ENCODE peak calls at places on chromosomes 7 and 10, in five cellular contexts. I is astrocyte of the cerebellum, E is heart right ventricle, Q is brain microvascular endothelial cell, O is uterus. F is an unnamed sample.
A peak's percentile ranks its signal among the peaks of the same experiment; 100 is the strongest.

GRCh38 chr7:23380556-23380955 is 81.4 kb downstream of the MALSU1 start:
- DNase-seq in I (no peak), E (no peak), Q (no peak), O (no peak), F (no peak)

GRCh38 chr7:151272410-151272809 is 23.9 kb upstream of the SMARCD3 start:
- DNase-seq in I (no peak), E (no peak), Q (no peak), O (peak; percentile 29), F (no peak)

GRCh38 chr10:89837173-89838001 is 136.0 kb downstream of the KIF20B start:
- DNase-seq in I (no peak), E (peak; percentile 27), Q (no peak), O (peak; percentile 14), F (peak; percentile 42)

GRCh38 chr10:110845756-110846620 is 25.7 kb upstream of the PDCD4 start:
- DNase-seq in I (no peak), E (no peak), Q (no peak), O (no peak), F (peak; percentile 96)

GRCh38 chr7:2805213-2806003 is 38.7 kb downstream of the GNA12 start:
- DNase-seq in I (no peak), E (peak; percentile 62), Q (no peak), O (no peak), F (no peak)

GRCh38 chr10:122029503-122030199 is 40.7 kb downstream of the TACC2 start:
- DNase-seq in I (no peak), E (peak; percentile 30), Q (no peak), O (no peak), F (no peak)

GRCh38 chr10:43383204-43383971 is 12.0 kb downstream of the FXYD4 start:
- DNase-seq in I (no peak), E (no peak), Q (no peak), O (no peak), F (no peak)

GRCh38 chr7:30815016-30815854 is 44.0 kb downstream of the MINDY4 start:
- DNase-seq in I (no peak), E (peak; percentile 25), Q (no peak), O (peak; percentile 45), F (no peak)

GRCh38 chr7:80740778-80741545 is 102.5 kb downstream of the CD36 start:
- DNase-seq in I (peak; percentile 57), E (no peak), Q (peak; percentile 16), O (no peak), F (no peak)

GRCh38 chr7:47968852-47969774 is 10.3 kb downstream of the HUS1 start:
- DNase-seq in I (peak; percentile 73), E (peak; percentile 64), Q (peak; percentile 71), O (peak; percentile 25), F (peak; percentile 53)

GRCh38 chr10:10490187-10490980 is 527.3 kb upstream of the CELF2 start:
- DNase-seq in I (no peak), E (no peak), Q (no peak), O (no peak), F (no peak)

GRCh38 chr10:52883996-52884871 is 111.7 kb upstream of the MBL2 start:
- DNase-seq in I (peak; percentile 57), E (no peak), Q (peak; percentile 71), O (no peak), F (peak; percentile 32)

GRCh38 chr7:151276651-151277590 is 28.4 kb upstream of the SMARCD3 start:
- DNase-seq in I (peak; percentile 4), E (peak; percentile 51), Q (peak; percentile 37), O (peak; percentile 70), F (peak; percentile 54)

GRCh38 chr7:23120106-23120505 is 14.5 kb downstream of the KLHL7 start:
- DNase-seq in I (no peak), E (no peak), Q (no peak), O (no peak), F (no peak)

GRCh38 chr7:142440219-142441073 is 182.6 kb upstream of the PRSS58 start:
- DNase-seq in I (peak; percentile 53), E (no peak), Q (peak; percentile 78), O (no peak), F (no peak)

GRCh38 chr10:29807407-29807806 is 172.6 kb upstream of the SVIL start:
- DNase-seq in I (no peak), E (no peak), Q (peak; percentile 59), O (no peak), F (no peak)

GRCh38 chr7:132738254-132738653 is 162.0 kb upstream of the PLXNA4 start:
- DNase-seq in I (peak; percentile 83), E (no peak), Q (peak; percentile 80), O (no peak), F (no peak)

GRCh38 chr10:74837750-74838149 is 11.3 kb downstream of the KAT6B start:
- DNase-seq in I (no peak), E (no peak), Q (no peak), O (no peak), F (no peak)

GRCh38 chr7:153188630-153189029 is 429.1 kb downstream of the ACTR3B start:
- DNase-seq in I (no peak), E (no peak), Q (no peak), O (no peak), F (no peak)

GRCh38 chr7:6576024-6576866 is 1.0 kb upstream of the ZDHHC4 start:
- DNase-seq in I (no peak), E (no peak), Q (no peak), O (no peak), F (no peak)
- TF ChIP-seq CTCF in I (no peak), E (no peak), Q (no peak), O (no peak), F (no peak)

DNA sequence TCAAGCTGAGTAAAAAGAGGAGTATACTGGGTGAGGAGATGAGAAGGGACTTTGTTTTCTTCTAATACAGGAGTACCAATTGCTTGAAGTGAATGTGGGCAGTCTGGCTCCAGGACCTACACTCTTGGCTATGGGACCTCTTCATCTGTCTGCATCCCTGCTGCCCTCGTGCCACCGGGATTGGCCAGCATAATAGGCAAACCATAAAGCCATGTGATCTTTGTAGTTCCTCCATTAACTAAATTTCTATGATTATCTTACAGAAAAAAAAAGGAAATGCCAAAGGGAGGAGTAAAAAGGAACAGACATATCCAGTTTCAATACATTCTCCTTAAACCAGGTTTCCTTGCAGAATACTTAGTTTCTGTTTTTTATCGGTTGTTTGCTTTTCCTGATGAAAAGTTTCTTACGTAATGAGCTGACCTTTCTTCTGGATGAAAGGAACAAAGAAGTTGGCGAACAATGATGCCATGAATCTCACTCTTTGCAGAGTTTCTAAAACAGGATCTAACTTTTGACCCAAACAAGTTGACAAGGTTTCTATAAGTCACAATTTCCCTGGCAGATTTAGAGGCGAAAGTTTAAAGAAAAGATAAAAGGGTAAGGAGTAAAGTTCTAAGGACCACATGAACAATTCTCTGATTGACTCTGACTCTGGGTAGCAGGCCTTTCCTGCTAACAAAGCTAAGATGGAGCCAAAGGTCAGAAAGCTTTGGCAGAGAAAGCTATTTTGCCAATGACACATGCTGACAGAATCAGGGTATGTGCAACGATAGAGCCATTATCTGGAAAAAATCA is 54.1 kb downstream of the LAMB1 start:
- DNase-seq in I (peak; percentile 76), E (no peak), Q (peak; percentile 93), O (no peak), F (no peak)
- H3K4me3 ChIP-seq in I (no peak overlapping the region), E (no peak overlapping the region), Q (no peak overlapping the region), O (no peak overlapping the region), F (no peak overlapping the region)

DNA sequence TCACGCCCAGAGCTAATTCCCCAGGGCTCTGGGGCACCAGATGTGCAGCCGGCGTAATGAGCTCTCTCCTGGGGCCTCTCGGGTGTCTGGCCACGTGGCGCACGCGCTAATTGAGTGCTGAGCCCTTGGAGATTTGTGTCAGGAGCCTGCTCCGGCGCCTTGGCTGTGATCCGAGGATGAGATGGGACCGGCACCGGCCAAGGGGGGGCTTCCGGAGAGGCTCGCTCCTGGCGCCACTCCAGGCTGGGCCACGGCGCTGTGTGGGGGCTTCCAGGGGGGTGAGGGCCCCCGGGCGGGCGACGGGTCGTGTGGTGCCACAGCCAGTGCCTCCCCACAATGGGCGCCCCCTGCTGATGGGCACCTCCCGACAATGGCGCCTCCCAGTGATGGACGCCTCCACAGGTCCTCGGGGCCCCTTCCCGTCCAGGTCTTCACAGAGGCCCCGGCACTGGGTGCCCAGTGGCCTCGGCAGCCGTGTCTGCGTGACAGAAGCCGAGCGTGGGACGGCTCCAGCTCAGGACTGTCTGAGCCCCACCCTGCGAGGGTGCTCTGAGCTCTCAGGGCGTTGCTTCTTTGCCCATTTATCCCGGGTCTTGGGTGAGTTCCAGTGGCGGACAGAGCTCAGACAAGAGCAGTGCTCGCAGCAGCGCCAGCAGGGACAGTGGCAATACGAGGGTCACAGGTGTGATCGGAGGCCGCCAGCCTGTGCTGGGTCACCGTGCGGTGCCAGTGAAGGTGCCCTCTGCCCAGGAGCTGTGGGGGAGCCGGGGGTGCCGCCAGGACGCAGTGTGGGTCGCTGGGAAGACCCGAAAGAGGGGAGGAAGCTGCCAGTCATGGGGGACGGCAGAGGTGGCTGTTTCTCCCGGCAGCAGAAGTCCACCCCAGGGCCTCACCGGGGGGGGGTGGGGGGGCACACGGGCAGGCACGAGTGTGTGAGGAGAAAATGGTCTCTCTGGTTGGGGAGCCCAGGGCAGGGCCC is 8.2 kb upstream of the NKX6-2 start:
- DNase-seq in I (no peak), E (no peak), Q (no peak), O (no peak), F (peak; percentile 10)
- TF ChIP-seq CTCF in I (no peak), E (no peak), Q (no peak), O (no peak), F (no peak)

GRCh38 chr7:1172666-1173523 is 12.9 kb upstream of the ZFAND2A start:
- DNase-seq in I (no peak), E (no peak), Q (no peak), O (no peak), F (no peak)

GRCh38 chr7:1174881-1175596 is 15.0 kb upstream of the ZFAND2A start:
- DNase-seq in I (no peak), E (no peak), Q (no peak), O (no peak), F (no peak)

GRCh38 chr7:1175967-1176851 is 16.2 kb upstream of the ZFAND2A start:
- DNase-seq in I (no peak), E (peak; percentile 88), Q (peak; percentile 82), O (peak; percentile 71), F (peak; percentile 90)

GRCh38 chr7:1175597-1175966 is 15.6 kb upstream of the ZFAND2A start:
- DNase-seq in I (no peak), E (no peak), Q (no peak), O (no peak), F (no peak)

GRCh38 chr7:1176891-1177373 is 16.9 kb upstream of the ZFAND2A start:
- DNase-seq in I (no peak), E (peak; percentile 69), Q (peak; percentile 66), O (no peak), F (peak; percentile 68)
- H3K4me3 ChIP-seq in I (no peak overlapping the region), E (no peak overlapping the region), Q (no peak overlapping the region), O (no peak overlapping the region), F (no peak overlapping the region)

DNA sequence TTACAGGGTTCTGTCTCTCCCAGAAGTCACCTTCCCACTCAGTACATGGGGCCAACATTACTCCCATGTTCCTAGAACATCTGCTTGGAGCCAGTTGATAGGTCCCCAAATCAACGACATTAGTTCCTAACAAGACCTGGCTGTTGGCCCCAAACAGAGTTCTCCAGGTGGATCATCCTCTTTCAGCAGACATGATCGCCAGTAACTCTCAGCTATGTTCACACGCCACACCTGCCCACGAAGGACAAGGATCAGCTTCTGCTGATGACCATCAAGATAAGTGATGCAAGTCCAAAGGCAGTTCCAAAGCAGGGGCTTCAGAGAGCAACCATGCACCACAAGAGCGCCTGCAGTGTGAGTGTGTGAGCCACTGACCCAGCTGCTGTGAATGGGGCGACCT is 11.0 kb downstream of the ZNF777 start:
- DNase-seq in I (no peak), E (no peak), Q (no peak), O (no peak), F (no peak)
- TF ChIP-seq CTCF in I (no peak), E (no peak), Q (no peak), O (no peak), F (no peak)

F was measured in body of pancreas.